ENCODE peak calls at places on chromosome 4, in nine cellular contexts. A, B, U, Y, F, C, S, I and H are unnamed samples. For H3K4me1, the result is how much of the 10 kb centered on the place peaks cover.

GRCh38 chr4:47774078-47774477 is 63.8 kb downstream of the CORIN start:
- DNase-seq in A (no peak), B (no peak), U (no peak), Y (no peak), F (no peak), C (no peak), S (no peak), I (peak), H (peak)

GRCh38 chr4:7423801-7424552 is 10.8 kb downstream of the PSAPL1 start:
- DNase-seq in A (peak), B (peak), U (peak), Y (no peak), F (no peak), C (no peak), S (no peak), I (peak), H (no peak)

GRCh38 chr4:157514711-157515110 is 294.2 kb downstream of the GRIA2 start:
- DNase-seq in A (no peak), B (no peak), U (no peak), Y (no peak), F (no peak), C (no peak), S (no peak), I (peak), H (no peak)

GRCh38 chr4:46993075-46994006 is at the start of gene GABRA4:
- DNase-seq in A (no peak), B (no peak), U (no peak), Y (no peak), F (peak), C (no peak), S (no peak), I (peak), H (no peak)

GRCh38 chr4:100981447-100982204 is 365.7 kb downstream of the PPP3CA start:
- DNase-seq in A (no peak), B (peak), U (no peak), Y (no peak), F (no peak), C (peak), S (no peak), I (peak), H (no peak)

GRCh38 chr4:6134612-6135220 is 65.6 kb downstream of the JAKMIP1 start:
- DNase-seq in A (peak), B (no peak), U (no peak), Y (no peak), F (no peak), C (no peak), S (peak), I (no peak), H (no peak)

GRCh38 chr4:159765402-159765801 is 662.5 kb downstream of the RAPGEF2 start:
- DNase-seq in A (no peak), B (no peak), U (no peak), Y (no peak), F (no peak), C (no peak), S (no peak), I (no peak), H (no peak)

GRCh38 chr4:71429962-71430361 is 91.1 kb downstream of the SLC4A4 start:
- DNase-seq in A (no peak), B (no peak), U (no peak), Y (no peak), F (no peak), C (no peak), S (no peak), I (no peak), H (no peak)

GRCh38 chr4:1981251-1982055 is 27.3 kb downstream of the NELFA start:
- DNase-seq in A (no peak), B (no peak), U (peak), Y (no peak), F (no peak), C (no peak), S (peak), I (peak), H (no peak)

GRCh38 chr4:174503079-174503724 is 19.1 kb downstream of the HPGD start:
- DNase-seq in A (no peak), B (no peak), U (no peak), Y (no peak), F (no peak), C (no peak), S (no peak), I (no peak), H (no peak)

GRCh38 chr4:80918004-80918403 is 112.5 kb upstream of the BMP3 start:
- DNase-seq in A (no peak), B (no peak), U (no peak), Y (no peak), F (no peak), C (no peak), S (no peak), I (no peak), H (no peak)

GRCh38 chr4:24810016-24810415 is 14.6 kb downstream of the SOD3 start:
- DNase-seq in A (no peak), B (no peak), U (no peak), Y (peak), F (no peak), C (no peak), S (no peak), I (no peak), H (no peak)

GRCh38 chr4:123430031-123430430 is 33.4 kb downstream of the SPRY1 start:
- DNase-seq in A (no peak), B (no peak), U (no peak), Y (no peak), F (no peak), C (no peak), S (no peak), I (no peak), H (no peak)

GRCh38 chr4:148074462-148074861 is 342.6 kb downstream of the ARHGAP10 start:
- DNase-seq in A (no peak), B (no peak), U (no peak), Y (no peak), F (no peak), C (no peak), S (no peak), I (no peak), H (no peak)
- H3K4me1 ChIP-seq in A (under half), B (under half), U (under half), Y (under half), F (under half), C (under half), S (under half), I (under half), H (under half)

GRCh38 chr4:73732759-73733431 is 7.5 kb upstream of the CXCL8 start:
- DNase-seq in A (no peak), B (no peak), U (no peak), Y (no peak), F (peak), C (no peak), S (no peak), I (no peak), H (no peak)
- H3K4me1 ChIP-seq in A (under half), B (half or more), U (under half), Y (under half), F (under half), C (under half), S (under half), I (under half), H (under half)

GRCh38 chr4:184811484-184812180 is 14.1 kb downstream of the ACSL1 start:
- DNase-seq in A (no peak), B (peak), U (no peak), Y (no peak), F (no peak), C (no peak), S (no peak), I (no peak), H (no peak)
- H3K4me1 ChIP-seq in A (under half), B (half or more), U (under half), Y (half or more), F (half or more), C (under half), S (half or more), I (under half), H (under half)

GRCh38 chr4:94506822-94507221 is 55.1 kb downstream of the PDLIM5 start:
- DNase-seq in A (no peak), B (no peak), U (no peak), Y (no peak), F (no peak), C (no peak), S (no peak), I (no peak), H (no peak)

GRCh38 chr4:94508256-94508655 is 56.5 kb downstream of the PDLIM5 start:
- DNase-seq in A (no peak), B (no peak), U (no peak), Y (no peak), F (no peak), C (no peak), S (no peak), I (no peak), H (no peak)

GRCh38 chr4:94507708-94508107 is 56.0 kb downstream of the PDLIM5 start:
- DNase-seq in A (no peak), B (no peak), U (no peak), Y (no peak), F (no peak), C (peak), S (peak), I (no peak), H (peak)

GRCh38 chr4:94507281-94507680 is 55.5 kb downstream of the PDLIM5 start:
- DNase-seq in A (no peak), B (no peak), U (no peak), Y (no peak), F (no peak), C (no peak), S (peak), I (no peak), H (no peak)

GRCh38 chr4:94508841-94509240 is 57.1 kb downstream of the PDLIM5 start:
- DNase-seq in A (no peak), B (no peak), U (no peak), Y (no peak), F (no peak), C (no peak), S (no peak), I (no peak), H (no peak)
- H3K4me1 ChIP-seq in A (under half), B (under half), U (under half), Y (under half), F (half or more), C (under half), S (half or more), I (under half), H (under half)